ENCODE peak calls at places on chromosomes 6 and 20, in six cellular contexts. J is pancreas; R is mammary epithelial cell; E is CD8-positive, alpha-beta memory T cell; S is psoas muscle; T is lower lobe of right lung. Y is an unnamed sample.

GRCh38 chr6:170080828-170081368 is 210.0 kb downstream of the DLL1 start:
- DNase-seq in E (no peak), R (no peak), T (peak), J (no peak), S (peak), Y (no peak)

GRCh38 chr6:14601490-14601889 is 483.9 kb downstream of the CD83 start:
- DNase-seq in S (no peak), T (no peak), J (peak), E (no peak), R (no peak), Y (no peak)

GRCh38 chr20:12847862-12848261 is 160.9 kb upstream of the SPTLC3 start:
- DNase-seq in R (peak), J (no peak), S (no peak), T (no peak), E (no peak), Y (no peak)

GRCh38 chr6:46787871-46788270 is 5.3 kb upstream of the MEP1A start:
- DNase-seq in J (no peak), S (no peak), T (no peak), R (no peak), E (no peak), Y (no peak)

GRCh38 chr6:5684320-5684719 is 322.4 kb downstream of the NRN1 start:
- DNase-seq in E (no peak), R (no peak), S (no peak), T (no peak), J (no peak), Y (no peak)

GRCh38 chr20:34143951-34144350 is 31.9 kb upstream of the EIF2S2 start:
- DNase-seq in J (no peak), E (no peak), S (no peak), R (no peak), T (no peak), Y (no peak)

GRCh38 chr20:25059866-25060465 is 2.0 kb upstream of the ACSS1 start:
- DNase-seq in S (no peak), J (no peak), E (no peak), R (no peak), T (no peak), Y (no peak)

GRCh38 chr20:10217517-10218410 is 866 bp upstream of the SNAP25 start:
- DNase-seq in R (peak), E (no peak), T (no peak), S (no peak), J (peak), Y (no peak)

GRCh38 chr6:90401933-90402830 is 105.5 kb upstream of the BACH2 start:
- DNase-seq in S (no peak), J (no peak), E (peak), T (no peak), R (no peak), Y (no peak)

GRCh38 chr6:26223677-26224546 is 136.7 kb downstream of the HFE start:
- DNase-seq in T (peak), S (peak), J (no peak), E (peak), R (peak), Y (no peak)

GRCh38 chr6:149014631-149015171 is 267.9 kb downstream of the UST start:
- DNase-seq in J (no peak), S (no peak), E (no peak), T (no peak), R (no peak), Y (no peak)

GRCh38 chr6:112282217-112282616 is 27.9 kb upstream of the LAMA4 start:
- DNase-seq in T (peak), S (peak), J (no peak), R (peak), E (no peak), Y (no peak)

GRCh38 chr6:137094411-137095008 is 49.7 kb upstream of the IL20RA start:
- DNase-seq in E (peak), T (no peak), R (peak), J (no peak), S (peak), Y (peak)

GRCh38 chr20:24695529-24696225 is 226.2 kb downstream of the SYNDIG1 start:
- DNase-seq in E (no peak), T (no peak), R (peak), S (no peak), J (no peak), Y (no peak)

GRCh38 chr6:91788501-91788900 is 1201.6 kb upstream of the MAP3K7 start:
- DNase-seq in E (no peak), T (no peak), R (no peak), J (no peak), S (no peak), Y (no peak)
- H3K4me3 ChIP-seq in E (no peak), T (no peak), R (no peak), J (no peak), S (no peak), Y (no peak)

GRCh38 chr6:48186746-48187145 is 75.7 kb upstream of the PTCHD4 start:
- DNase-seq in E (no peak), T (no peak), R (no peak), S (no peak), J (no peak), Y (no peak)

GRCh38 chr6:48183816-48184215 is 72.8 kb upstream of the PTCHD4 start:
- DNase-seq in T (no peak), J (no peak), R (no peak), S (no peak), E (no peak), Y (no peak)

GRCh38 chr6:48183174-48183573 is 72.2 kb upstream of the PTCHD4 start:
- DNase-seq in T (no peak), E (no peak), S (no peak), R (no peak), J (no peak), Y (no peak)

DNA sequence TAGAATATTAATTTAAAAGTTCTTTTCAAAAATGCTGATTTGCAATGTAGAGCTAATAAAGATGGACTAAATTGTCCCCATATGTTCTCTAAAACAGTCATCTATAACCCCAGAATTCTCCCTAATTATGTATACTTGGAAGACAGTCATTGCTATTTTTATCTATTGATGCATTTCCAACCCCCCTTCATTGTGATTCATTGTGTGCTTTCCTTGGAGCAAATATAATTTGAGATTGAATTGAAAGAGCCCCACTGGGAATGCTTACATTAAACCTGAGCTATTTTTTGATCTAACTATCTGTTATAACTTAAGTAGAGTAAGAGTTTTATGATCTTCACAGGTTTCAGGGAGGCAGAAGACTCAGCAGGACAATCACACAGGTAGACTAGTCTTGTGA is 73.6 kb upstream of the PTCHD4 start:
- DNase-seq in R (no peak), E (no peak), S (no peak), T (no peak), J (no peak), Y (no peak)
- H3K27ac ChIP-seq in R (no peak), E (no peak), S (no peak), T (no peak), J (no peak), Y (no peak)

GRCh38 chr20:31718952-31719643 is 3.6 kb downstream of the BCL2L1 start:
- DNase-seq in S (no peak), T (no peak), J (no peak), R (peak), E (no peak), Y (no peak)
- H3K4me3 ChIP-seq in S (peak), T (peak), J (no peak), R (peak), E (peak), Y (no peak)

DNA sequence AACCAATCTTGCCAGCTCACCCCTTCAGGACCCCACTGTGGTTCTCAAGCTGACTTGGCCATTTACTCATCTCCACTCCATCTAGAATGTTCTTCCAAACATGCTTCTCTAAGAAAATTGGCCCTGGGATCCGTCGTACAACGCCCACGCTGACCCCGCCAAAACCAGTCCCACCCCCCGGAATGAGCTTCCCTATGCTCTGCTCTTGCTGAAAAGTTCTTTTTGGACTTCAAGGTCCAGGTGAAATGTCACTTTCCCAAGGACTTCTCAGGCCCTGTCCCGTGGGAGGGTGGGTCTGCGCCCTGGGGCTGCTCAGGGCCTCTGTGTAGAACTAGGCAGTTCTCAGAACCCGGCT is 9.9 kb downstream of the NOL4L start:
- DNase-seq in T (no peak), R (no peak), J (no peak), S (no peak), E (no peak), Y (no peak)
- H3K27ac ChIP-seq in T (no peak), R (no peak), J (no peak), S (no peak), E (peak), Y (peak)

DNA sequence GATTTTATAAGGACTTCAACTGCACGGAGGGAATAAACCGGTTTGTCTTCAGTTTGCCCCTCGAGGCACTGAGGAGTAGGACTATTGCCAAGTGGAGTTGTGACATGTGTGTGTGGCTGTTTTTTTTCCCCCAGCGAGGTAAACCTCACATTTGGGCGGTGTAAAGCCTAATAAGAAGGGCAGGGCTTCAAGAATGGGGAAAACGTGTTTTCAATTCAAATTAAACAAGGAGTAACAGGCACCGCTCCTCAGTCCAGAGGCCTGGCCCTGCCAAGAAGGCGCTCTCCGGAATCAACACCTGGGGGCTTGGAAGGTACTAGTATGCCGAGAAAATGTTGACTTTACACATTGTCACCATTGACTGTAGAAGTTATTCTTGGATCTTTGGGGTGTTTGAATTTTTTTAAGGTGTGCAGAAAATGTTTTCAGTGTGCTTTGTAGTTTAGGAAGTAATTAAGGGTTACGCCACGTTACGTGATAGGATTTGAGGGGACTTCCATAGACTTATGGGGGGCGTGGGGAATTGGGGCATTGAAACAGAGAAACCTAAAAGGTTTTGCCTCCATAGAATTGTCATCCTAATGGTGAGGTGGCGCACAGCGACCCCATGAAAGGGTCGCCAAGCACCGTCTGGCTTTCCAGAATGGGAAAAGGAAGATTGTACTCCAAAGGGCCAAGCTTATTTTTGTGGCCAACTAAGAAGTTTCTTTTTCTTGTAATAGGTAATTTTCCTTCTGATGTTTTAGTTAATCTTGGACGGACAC is 802 bp downstream of the ADGRG6 start:
- DNase-seq in S (no peak), J (no peak), R (peak), T (no peak), E (no peak), Y (no peak)
- H3K4me3 ChIP-seq in S (peak), J (peak), R (peak), T (peak), E (peak), Y (peak)

DNA sequence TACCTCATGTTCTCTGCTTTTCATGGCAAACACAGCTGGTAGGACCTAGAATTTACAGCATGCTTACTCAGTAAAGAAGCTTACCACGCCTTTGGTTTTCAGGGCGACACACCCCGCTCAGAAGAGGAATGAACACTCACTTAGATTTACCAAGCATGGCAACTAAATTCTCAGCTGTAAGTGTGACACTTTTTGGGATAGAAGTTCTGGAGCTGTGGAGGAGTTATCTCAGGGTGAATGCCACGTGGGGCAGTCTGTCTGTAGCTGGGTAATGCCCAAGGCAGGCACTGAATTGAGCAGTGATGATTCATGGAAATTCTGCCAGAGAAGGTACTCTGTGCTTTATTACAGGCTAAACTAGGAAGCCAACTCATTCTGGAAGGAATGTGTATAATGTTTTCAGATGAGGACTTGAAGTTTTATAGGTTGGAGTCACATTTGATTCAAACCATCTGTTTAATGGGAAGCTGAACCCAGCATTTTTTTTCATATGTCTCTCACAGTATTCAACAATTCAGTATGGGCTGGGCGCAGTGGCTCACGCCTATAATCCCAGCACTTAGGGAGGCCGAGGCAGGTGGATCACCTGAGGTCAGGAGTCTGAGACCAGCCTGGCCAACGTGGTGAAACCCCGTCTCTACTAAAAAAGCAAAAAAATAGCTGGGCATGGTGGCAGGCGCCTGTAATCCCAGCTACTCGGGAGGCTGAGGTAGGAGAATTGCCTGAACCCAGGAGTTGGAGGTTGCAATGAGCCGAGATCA is 3.5 kb upstream of the PRIM2 start:
- DNase-seq in T (no peak), R (peak), J (no peak), E (no peak), S (no peak), Y (no peak)
- H3K27ac ChIP-seq in T (peak), R (peak), J (no peak), E (no peak), S (peak), Y (no peak)

DNA sequence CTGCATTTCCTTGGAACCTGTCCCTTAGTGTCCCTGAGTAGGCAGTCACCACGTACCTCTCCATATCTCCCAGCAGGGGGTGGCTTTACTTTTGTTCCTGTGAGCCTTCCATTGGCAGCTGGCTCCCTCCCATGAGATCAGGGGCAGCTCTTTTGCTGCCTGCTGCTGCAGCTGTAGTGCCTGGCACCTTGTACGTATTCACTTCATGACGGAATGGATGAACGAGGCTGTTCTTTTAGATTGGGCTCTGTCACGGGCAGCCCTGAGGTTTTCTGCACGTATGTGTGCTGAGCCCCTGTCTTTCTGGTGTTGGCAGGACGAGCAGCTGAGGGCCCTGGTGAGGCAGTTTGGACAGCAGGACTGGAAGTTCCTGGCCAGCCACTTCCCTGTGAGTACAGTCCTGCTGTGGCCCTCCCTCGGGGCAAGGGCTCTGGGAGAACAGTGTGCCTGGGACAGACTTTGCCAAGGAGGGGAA is 14.6 kb downstream of the MYBL2 start:
- DNase-seq in R (no peak), J (peak), E (no peak), T (no peak), S (no peak), Y (no peak)
- H3K4me3 ChIP-seq in R (no peak), J (peak), E (no peak), T (no peak), S (no peak), Y (no peak)

GRCh38 chr6:100879317-100879716 is 1.8 kb downstream of the ASCC3 start:
- DNase-seq in R (no peak), J (no peak), T (no peak), E (no peak), S (no peak), Y (no peak)

GRCh38 chr6:100876251-100876650 is 4.9 kb downstream of the ASCC3 start:
- DNase-seq in J (no peak), S (no peak), T (no peak), R (no peak), E (no peak), Y (no peak)

GRCh38 chr6:100880901-100881706 is at the start of gene ASCC3:
- DNase-seq in E (peak), S (peak), R (peak), J (peak), T (peak), Y (peak)

GRCh38 chr6:100880149-100880900 is 804 bp downstream of the ASCC3 start:
- DNase-seq in E (no peak), T (no peak), S (no peak), J (no peak), R (no peak), Y (no peak)

GRCh38 chr6:100877851-100878250 is 3.3 kb downstream of the ASCC3 start:
- DNase-seq in T (no peak), J (no peak), R (no peak), S (no peak), E (no peak), Y (no peak)
- H3K27ac ChIP-seq in T (no peak), J (no peak), R (no peak), S (no peak), E (no peak), Y (no peak)

GRCh38 chr6:10749734-10750133 is 2.1 kb downstream of the TMEM14B start:
- DNase-seq in S (no peak), R (no peak), T (no peak), E (no peak), J (no peak), Y (no peak)
- H3K4me3 ChIP-seq in S (no peak), R (no peak), T (no peak), E (no peak), J (no peak), Y (no peak)

Y was measured in naive thymus-derived CD4-positive, alpha-beta T cell.